ENCODE peak calls at places on chromosomes 12 and 14, in seven cellular contexts. One of them, this sample, is unnamed.

GRCh38 chr14:102195446-102195845 is 55.7 kb downstream of the WDR20 start:
- DNase-seq in right lobe of liver: no peak
- DNase-seq in GM12865: no peak
- DNase-seq in GM12864: no peak
- DNase-seq in body of pancreas: no peak
- DNase-seq in CD8-positive, alpha-beta T cell: no peak
- DNase-seq in GM20000: no peak
- DNase-seq in this sample: no peak

GRCh38 chr12:109179927-109180326 is 63.5 kb downstream of the ACACB start:
- DNase-seq in right lobe of liver: no peak
- DNase-seq in GM12865: no peak
- DNase-seq in GM12864: no peak
- DNase-seq in body of pancreas: no peak
- DNase-seq in CD8-positive, alpha-beta T cell: no peak
- DNase-seq in GM20000: no peak
- DNase-seq in this sample: no peak

GRCh38 chr12:27969901-27970390 is 2.6 kb downstream of the PTHLH start:
- DNase-seq in right lobe of liver: peak
- DNase-seq in GM12865: peak
- DNase-seq in GM12864: peak
- DNase-seq in body of pancreas: peak
- DNase-seq in CD8-positive, alpha-beta T cell: no peak
- DNase-seq in GM20000: peak
- DNase-seq in this sample: no peak

GRCh38 chr12:111412007-111412829 is 6.5 kb downstream of the SH2B3 start:
- DNase-seq in right lobe of liver: no peak
- DNase-seq in GM12865: no peak
- DNase-seq in GM12864: no peak
- DNase-seq in body of pancreas: no peak
- DNase-seq in CD8-positive, alpha-beta T cell: no peak
- DNase-seq in GM20000: no peak
- DNase-seq in this sample: peak

GRCh38 chr14:28488658-28489057 is 277.9 kb upstream of the FOXG1 start:
- DNase-seq in right lobe of liver: no peak
- DNase-seq in GM12865: no peak
- DNase-seq in GM12864: no peak
- DNase-seq in body of pancreas: no peak
- DNase-seq in CD8-positive, alpha-beta T cell: no peak
- DNase-seq in GM20000: no peak
- DNase-seq in this sample: no peak

GRCh38 chr12:24991209-24992049 is 42.5 kb upstream of the BCAT1 start:
- DNase-seq in right lobe of liver: no peak
- DNase-seq in GM12865: peak
- DNase-seq in GM12864: peak
- DNase-seq in body of pancreas: no peak
- DNase-seq in CD8-positive, alpha-beta T cell: no peak
- DNase-seq in GM20000: peak
- DNase-seq in this sample: no peak

GRCh38 chr14:79781882-79782281 is 429.4 kb downstream of the DIO2 start:
- DNase-seq in right lobe of liver: no peak
- DNase-seq in GM12865: no peak
- DNase-seq in GM12864: no peak
- DNase-seq in body of pancreas: no peak
- DNase-seq in CD8-positive, alpha-beta T cell: no peak
- DNase-seq in GM20000: no peak
- DNase-seq in this sample: no peak

GRCh38 chr12:68237523-68238070 is 12.0 kb upstream of the IL26 start:
- DNase-seq in right lobe of liver: no peak
- DNase-seq in GM12865: no peak
- DNase-seq in GM12864: no peak
- DNase-seq in body of pancreas: no peak
- DNase-seq in CD8-positive, alpha-beta T cell: no peak
- DNase-seq in GM20000: no peak
- DNase-seq in this sample: no peak

GRCh38 chr12:26135010-26135420 is 10.2 kb upstream of the BHLHE41 start:
- DNase-seq in right lobe of liver: no peak
- DNase-seq in GM12865: no peak
- DNase-seq in GM12864: no peak
- DNase-seq in body of pancreas: peak
- DNase-seq in CD8-positive, alpha-beta T cell: no peak
- DNase-seq in GM20000: no peak
- DNase-seq in this sample: no peak

GRCh38 chr14:88470542-88471440 is 84.0 kb downstream of the PTPN21 start:
- DNase-seq in right lobe of liver: no peak
- DNase-seq in GM12865: no peak
- DNase-seq in GM12864: no peak
- DNase-seq in body of pancreas: no peak
- DNase-seq in CD8-positive, alpha-beta T cell: no peak
- DNase-seq in GM20000: no peak
- DNase-seq in this sample: no peak

GRCh38 chr14:101005447-101005846 is 101.9 kb upstream of the RTL1 start:
- DNase-seq in right lobe of liver: no peak
- DNase-seq in GM12865: no peak
- DNase-seq in GM12864: no peak
- DNase-seq in body of pancreas: no peak
- DNase-seq in CD8-positive, alpha-beta T cell: no peak
- DNase-seq in GM20000: peak
- DNase-seq in this sample: no peak

GRCh38 chr12:19130224-19131019 is 889 bp downstream of the PLEKHA5 start:
- DNase-seq in right lobe of liver: peak
- DNase-seq in GM12865: no peak
- DNase-seq in GM12864: no peak
- DNase-seq in body of pancreas: peak
- DNase-seq in CD8-positive, alpha-beta T cell: peak
- DNase-seq in GM20000: peak
- DNase-seq in this sample: no peak

GRCh38 chr14:100159107-100159864 is at the start of gene DEGS2:
- DNase-seq in right lobe of liver: peak
- DNase-seq in GM12865: peak
- DNase-seq in GM12864: no peak
- DNase-seq in body of pancreas: peak
- DNase-seq in CD8-positive, alpha-beta T cell: peak
- DNase-seq in GM20000: peak
- DNase-seq in this sample: no peak

GRCh38 chr12:122088181-122088810 is 9.7 kb downstream of the MLXIP start:
- DNase-seq in right lobe of liver: no peak
- DNase-seq in GM12865: no peak
- DNase-seq in GM12864: no peak
- DNase-seq in body of pancreas: peak
- DNase-seq in CD8-positive, alpha-beta T cell: no peak
- DNase-seq in GM20000: no peak
- DNase-seq in this sample: no peak

GRCh38 chr14:92160619-92161018 is 38.9 kb downstream of the CPSF2 start:
- DNase-seq in right lobe of liver: no peak
- DNase-seq in GM12865: no peak
- DNase-seq in GM12864: no peak
- DNase-seq in body of pancreas: no peak
- DNase-seq in CD8-positive, alpha-beta T cell: no peak
- DNase-seq in GM20000: no peak
- DNase-seq in this sample: no peak

GRCh38 chr14:75141967-75142366 is 15.1 kb upstream of the NEK9 start:
- DNase-seq in right lobe of liver: no peak
- DNase-seq in GM12865: peak
- DNase-seq in GM12864: no peak
- DNase-seq in body of pancreas: peak
- DNase-seq in CD8-positive, alpha-beta T cell: no peak
- DNase-seq in GM20000: no peak
- DNase-seq in this sample: no peak

GRCh38 chr12:25701290-25701689 is 148.2 kb upstream of the LMNTD1 start:
- DNase-seq in right lobe of liver: no peak
- DNase-seq in GM12865: no peak
- DNase-seq in GM12864: no peak
- DNase-seq in body of pancreas: no peak
- DNase-seq in CD8-positive, alpha-beta T cell: no peak
- DNase-seq in GM20000: no peak
- DNase-seq in this sample: no peak

GRCh38 chr14:75022655-75023054 is 19.9 kb downstream of the EIF2B2 start:
- DNase-seq in right lobe of liver: no peak
- DNase-seq in GM12865: peak
- DNase-seq in GM12864: no peak
- DNase-seq in body of pancreas: no peak
- DNase-seq in CD8-positive, alpha-beta T cell: no peak
- DNase-seq in GM20000: no peak
- DNase-seq in this sample: no peak

GRCh38 chr14:23345987-23346692 is 6.5 kb downstream of the SLC22A17 start:
- DNase-seq in right lobe of liver: no peak
- DNase-seq in GM12865: no peak
- DNase-seq in GM12864: no peak
- DNase-seq in body of pancreas: no peak
- DNase-seq in CD8-positive, alpha-beta T cell: no peak
- DNase-seq in GM20000: no peak
- DNase-seq in this sample: no peak

GRCh38 chr14:76715102-76715926 is 46.0 kb upstream of the VASH1 start:
- DNase-seq in right lobe of liver: no peak
- DNase-seq in GM12865: no peak
- DNase-seq in GM12864: no peak
- DNase-seq in body of pancreas: no peak
- DNase-seq in CD8-positive, alpha-beta T cell: no peak
- DNase-seq in GM20000: no peak
- DNase-seq in this sample: no peak

GRCh38 chr12:89674326-89674942 is 34.2 kb downstream of the ATP2B1 start:
- DNase-seq in right lobe of liver: no peak
- DNase-seq in GM12865: no peak
- DNase-seq in GM12864: no peak
- DNase-seq in body of pancreas: no peak
- DNase-seq in CD8-positive, alpha-beta T cell: no peak
- DNase-seq in GM20000: no peak
- DNase-seq in this sample: no peak

GRCh38 chr12:452667-453210 is 7.0 kb upstream of the B4GALNT3 start:
- DNase-seq in right lobe of liver: no peak
- DNase-seq in GM12865: peak
- DNase-seq in GM12864: no peak
- DNase-seq in body of pancreas: peak
- DNase-seq in CD8-positive, alpha-beta T cell: peak
- DNase-seq in GM20000: peak
- DNase-seq in this sample: peak

GRCh38 chr12:58412466-58412865 is 471.1 kb downstream of the ATP23 start:
- DNase-seq in right lobe of liver: no peak
- DNase-seq in GM12865: no peak
- DNase-seq in GM12864: no peak
- DNase-seq in body of pancreas: no peak
- DNase-seq in CD8-positive, alpha-beta T cell: no peak
- DNase-seq in GM20000: no peak
- DNase-seq in this sample: no peak

GRCh38 chr14:105974902-105975301 is 448.5 kb downstream of the TMEM121 start:
- DNase-seq in right lobe of liver: no peak
- DNase-seq in GM12865: peak
- DNase-seq in GM12864: no peak
- DNase-seq in body of pancreas: no peak
- DNase-seq in CD8-positive, alpha-beta T cell: peak
- DNase-seq in GM20000: peak
- DNase-seq in this sample: peak
- TF ChIP-seq CTCF in right lobe of liver: no peak
- TF ChIP-seq CTCF in GM12865: peak
- TF ChIP-seq CTCF in GM12864: peak
- TF ChIP-seq CTCF in body of pancreas: peak
- TF ChIP-seq CTCF in CD8-positive, alpha-beta T cell: peak
- TF ChIP-seq CTCF in GM20000: peak
- TF ChIP-seq CTCF in this sample: peak

GRCh38 chr12:125856899-125857298 is 791.7 kb downstream of the AACS start:
- DNase-seq in right lobe of liver: no peak
- DNase-seq in GM12865: no peak
- DNase-seq in GM12864: no peak
- DNase-seq in body of pancreas: no peak
- DNase-seq in CD8-positive, alpha-beta T cell: no peak
- DNase-seq in GM20000: no peak
- DNase-seq in this sample: no peak

GRCh38 chr12:125861299-125862281 is 796.4 kb downstream of the AACS start:
- DNase-seq in right lobe of liver: peak
- DNase-seq in GM12865: no peak
- DNase-seq in GM12864: no peak
- DNase-seq in body of pancreas: peak
- DNase-seq in CD8-positive, alpha-beta T cell: no peak
- DNase-seq in GM20000: no peak
- DNase-seq in this sample: no peak

GRCh38 chr12:125856366-125856765 is 791.1 kb downstream of the AACS start:
- DNase-seq in right lobe of liver: no peak
- DNase-seq in GM12865: no peak
- DNase-seq in GM12864: no peak
- DNase-seq in body of pancreas: no peak
- DNase-seq in CD8-positive, alpha-beta T cell: no peak
- DNase-seq in GM20000: no peak
- DNase-seq in this sample: no peak

GRCh38 chr12:125860672-125861288 is 795.5 kb downstream of the AACS start:
- DNase-seq in right lobe of liver: no peak
- DNase-seq in GM12865: no peak
- DNase-seq in GM12864: no peak
- DNase-seq in body of pancreas: no peak
- DNase-seq in CD8-positive, alpha-beta T cell: no peak
- DNase-seq in GM20000: no peak
- DNase-seq in this sample: no peak
- TF ChIP-seq CTCF in right lobe of liver: no peak
- TF ChIP-seq CTCF in GM12865: no peak
- TF ChIP-seq CTCF in GM12864: no peak
- TF ChIP-seq CTCF in body of pancreas: no peak
- TF ChIP-seq CTCF in CD8-positive, alpha-beta T cell: no peak
- TF ChIP-seq CTCF in GM20000: no peak
- TF ChIP-seq CTCF in this sample: no peak

GRCh38 chr12:51361419-51362016 is 15.0 kb upstream of the CELA1 start:
- DNase-seq in right lobe of liver: no peak
- DNase-seq in GM12865: no peak
- DNase-seq in GM12864: no peak
- DNase-seq in body of pancreas: peak
- DNase-seq in CD8-positive, alpha-beta T cell: no peak
- DNase-seq in GM20000: no peak
- DNase-seq in this sample: no peak
- TF ChIP-seq CTCF in right lobe of liver: no peak
- TF ChIP-seq CTCF in GM12865: no peak
- TF ChIP-seq CTCF in GM12864: no peak
- TF ChIP-seq CTCF in body of pancreas: no peak
- TF ChIP-seq CTCF in CD8-positive, alpha-beta T cell: no peak
- TF ChIP-seq CTCF in GM20000: no peak
- TF ChIP-seq CTCF in this sample: no peak

DNA sequence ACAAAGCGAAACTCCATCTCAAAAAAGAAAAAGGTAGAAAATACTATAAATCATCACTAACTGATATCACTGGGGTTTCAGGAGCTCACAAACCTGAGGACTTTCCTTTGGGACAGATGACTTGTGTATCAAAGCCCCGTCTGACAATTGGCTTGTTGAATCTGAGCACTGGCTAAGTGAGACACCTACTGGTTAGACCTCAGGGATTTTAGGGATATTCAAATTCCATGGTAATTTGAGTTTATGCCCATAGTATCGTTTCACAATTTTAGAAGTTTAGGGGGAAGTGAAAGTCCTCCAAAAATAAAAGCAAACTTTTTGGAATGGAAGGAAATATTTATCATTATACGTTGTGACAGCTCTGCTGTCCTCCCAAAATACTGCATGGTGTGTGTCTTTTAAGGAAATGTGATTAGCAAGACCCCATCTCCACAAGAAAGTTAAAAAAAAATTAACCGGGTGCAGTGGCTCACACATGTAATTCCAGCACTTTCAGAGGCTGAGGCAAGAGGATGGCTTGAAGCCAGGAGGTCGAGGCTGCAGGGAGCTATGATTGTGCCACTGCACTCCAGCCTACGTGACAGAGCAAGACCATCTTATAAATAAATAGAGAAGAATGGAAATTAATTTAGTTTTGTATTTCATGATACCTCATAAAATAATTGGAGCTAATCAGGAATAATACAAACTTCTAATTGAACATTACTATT is 49.2 kb downstream of the FBXL14 start:
- DNase-seq in right lobe of liver: no peak
- DNase-seq in GM12865: no peak
- DNase-seq in GM12864: no peak
- DNase-seq in body of pancreas: no peak
- DNase-seq in CD8-positive, alpha-beta T cell: no peak
- DNase-seq in GM20000: no peak
- DNase-seq in this sample: no peak
- TF ChIP-seq CTCF in right lobe of liver: peak
- TF ChIP-seq CTCF in GM12865: no peak
- TF ChIP-seq CTCF in GM12864: no peak
- TF ChIP-seq CTCF in body of pancreas: no peak
- TF ChIP-seq CTCF in CD8-positive, alpha-beta T cell: no peak
- TF ChIP-seq CTCF in GM20000: no peak
- TF ChIP-seq CTCF in this sample: no peak

This sample was measured in natural killer cell.